ENCODE peak calls at places on chromosomes 7 and 10, in seven cellular contexts. C, D, W, X, F, U and O are unnamed samples.
A peak's percentile ranks its signal among the peaks of the same experiment; 100 is the strongest.

GRCh38 chr10:62643612-62644587 is 160.6 kb upstream of the ADO start:
- DNase-seq in C (no peak), D (no peak), W (no peak), X (no peak), F (no peak), U (no peak), O (no peak)

GRCh38 chr7:20064974-20065862 is 152.0 kb downstream of the MACC1 start:
- DNase-seq in C (no peak), D (peak; percentile 81), W (no peak), X (no peak), F (no peak), U (no peak), O (peak; percentile 97)

GRCh38 chr7:134514663-134515062 is 12.7 kb upstream of the AKR1B10 start:
- DNase-seq in C (no peak), D (peak; percentile 84), W (no peak), X (no peak), F (no peak), U (no peak), O (peak; percentile 47)

GRCh38 chr10:60526024-60526585 is 136.4 kb upstream of the ANK3 start:
- DNase-seq in C (no peak), D (no peak), W (no peak), X (no peak), F (no peak), U (no peak), O (peak; percentile 44)

GRCh38 chr10:77123330-77123729 is 514.3 kb downstream of the KCNMA1 start:
- DNase-seq in C (no peak), D (no peak), W (no peak), X (no peak), F (no peak), U (no peak), O (no peak)

GRCh38 chr10:48442090-48442808 is 135.8 kb downstream of the MAPK8 start:
- DNase-seq in C (no peak), D (no peak), W (no peak), X (no peak), F (no peak), U (no peak), O (no peak)

GRCh38 chr7:2018786-2019692 is 213.7 kb downstream of the MAD1L1 start:
- DNase-seq in C (no peak), D (peak; percentile 95), W (peak; percentile 57), X (no peak), F (no peak), U (peak; percentile 40), O (peak; percentile 75)

GRCh38 chr7:130940907-130941306 is 206.9 kb upstream of the KLF14 start:
- DNase-seq in C (no peak), D (no peak), W (no peak), X (no peak), F (no peak), U (no peak), O (no peak)

GRCh38 chr10:114684822-114685209 is 26.7 kb upstream of the ABLIM1 start:
- DNase-seq in C (no peak), D (peak; percentile 84), W (no peak), X (no peak), F (no peak), U (no peak), O (peak; percentile 85)

GRCh38 chr7:51274001-51274400 is 42.6 kb downstream of the COBL start:
- DNase-seq in C (no peak), D (no peak), W (no peak), X (no peak), F (no peak), U (no peak), O (no peak)

GRCh38 chr10:22351131-22351703 is 5.9 kb downstream of the SPAG6 start:
- DNase-seq in C (no peak), D (no peak), W (no peak), X (no peak), F (no peak), U (no peak), O (no peak)

GRCh38 chr10:54961040-54961439 is 160.0 kb upstream of the PCDH15 start:
- DNase-seq in C (no peak), D (no peak), W (no peak), X (no peak), F (no peak), U (no peak), O (no peak)

GRCh38 chr10:121096617-121097431 is 245.7 kb downstream of the WDR11 start:
- DNase-seq in C (peak; percentile 33), D (no peak), W (no peak), X (no peak), F (no peak), U (peak; percentile 78), O (peak; percentile 90)

GRCh38 chr7:142461437-142461836 is 203.6 kb upstream of the PRSS58 start:
- DNase-seq in C (no peak), D (peak; percentile 87), W (no peak), X (no peak), F (no peak), U (no peak), O (peak; percentile 98)

GRCh38 chr10:24849051-24849450 is 103.4 kb downstream of the PRTFDC1 start:
- DNase-seq in C (no peak), D (no peak), W (no peak), X (no peak), F (no peak), U (no peak), O (peak; percentile 41)
- H3K27ac ChIP-seq in C (peak overlapping the region; percentile 83), D (no peak overlapping the region), W (no peak overlapping the region), X (no peak overlapping the region), F (no peak overlapping the region), U (no peak overlapping the region), O (peak overlapping the region; percentile 57)

DNA sequence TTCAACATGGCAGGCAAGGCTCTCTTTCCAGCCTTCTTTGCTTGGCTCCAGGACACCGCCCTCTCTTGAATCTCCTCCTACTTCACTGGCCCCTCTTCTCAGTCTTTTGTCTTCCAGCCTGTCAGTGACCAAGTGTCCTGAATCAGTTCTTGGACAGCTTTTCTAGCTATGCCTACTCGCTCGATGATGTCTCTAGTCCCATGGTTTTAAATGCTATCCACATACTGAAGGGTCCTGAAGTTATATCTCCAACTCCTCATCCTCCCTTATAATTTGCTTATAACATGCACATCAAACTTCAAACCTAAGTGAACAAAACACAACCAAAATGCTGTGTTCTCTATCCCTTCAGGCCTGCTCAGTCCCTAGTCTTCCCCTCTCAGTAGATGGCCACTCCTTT is 5.0 kb upstream of the GOLGA7B start:
- DNase-seq in C (no peak), D (no peak), W (no peak), X (no peak), F (no peak), U (no peak), O (no peak)
- H3K27ac ChIP-seq in C (no peak overlapping the region), D (no peak overlapping the region), W (no peak overlapping the region), X (no peak overlapping the region), F (no peak overlapping the region), U (no peak overlapping the region), O (no peak overlapping the region)

GRCh38 chr7:24907311-24907886 is 72.6 kb downstream of the OSBPL3 start:
- DNase-seq in C (no peak), D (peak; percentile 63), W (no peak), X (peak; percentile 3), F (no peak), U (no peak), O (peak; percentile 85)

GRCh38 chr7:24899905-24900304 is 80.1 kb downstream of the OSBPL3 start:
- DNase-seq in C (no peak), D (no peak), W (no peak), X (no peak), F (no peak), U (no peak), O (no peak)

GRCh38 chr7:24902276-24902675 is 77.7 kb downstream of the OSBPL3 start:
- DNase-seq in C (no peak), D (peak; percentile 77), W (no peak), X (no peak), F (no peak), U (no peak), O (no peak)

GRCh38 chr7:24905996-24906770 is 73.8 kb downstream of the OSBPL3 start:
- DNase-seq in C (no peak), D (peak; percentile 46), W (no peak), X (no peak), F (no peak), U (no peak), O (no peak)

DNA sequence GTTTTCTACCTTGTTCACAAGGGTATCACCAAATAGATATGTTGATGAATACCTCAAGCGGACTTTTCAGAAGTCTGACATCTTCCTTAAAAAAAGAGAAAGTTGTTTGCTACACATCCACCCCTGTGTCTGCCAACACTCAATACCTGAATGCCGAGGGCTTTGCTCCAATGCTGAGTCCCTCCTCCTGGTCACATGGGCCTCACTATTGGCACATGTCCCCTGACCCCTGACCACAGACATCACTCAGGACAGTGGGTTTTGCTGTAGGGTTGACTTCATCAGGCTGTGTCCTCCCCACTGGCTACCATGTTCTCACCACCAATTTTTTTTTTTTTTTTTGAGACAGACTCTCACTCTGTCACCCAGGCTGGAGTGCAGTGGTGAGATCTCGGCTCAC is 76.4 kb downstream of the OSBPL3 start:
- DNase-seq in C (no peak), D (no peak), W (no peak), X (no peak), F (no peak), U (no peak), O (no peak)
- H3K27ac ChIP-seq in C (no peak overlapping the region), D (no peak overlapping the region), W (no peak overlapping the region), X (no peak overlapping the region), F (no peak overlapping the region), U (no peak overlapping the region), O (no peak overlapping the region)

GRCh38 chr10:652226-652625 is 37.2 kb downstream of the DIP2C start:
- DNase-seq in C (no peak), D (no peak), W (no peak), X (no peak), F (no peak), U (no peak), O (no peak)

GRCh38 chr10:653991-654646 is 35.3 kb downstream of the DIP2C start:
- DNase-seq in C (peak; percentile 64), D (no peak), W (no peak), X (no peak), F (no peak), U (no peak), O (peak; percentile 35)

GRCh38 chr10:655184-655583 is 34.3 kb downstream of the DIP2C start:
- DNase-seq in C (no peak), D (no peak), W (no peak), X (no peak), F (no peak), U (no peak), O (no peak)

GRCh38 chr10:656883-657282 is 32.6 kb downstream of the DIP2C start:
- DNase-seq in C (no peak), D (no peak), W (no peak), X (no peak), F (no peak), U (no peak), O (no peak)

GRCh38 chr10:654647-654996 is 34.8 kb downstream of the DIP2C start:
- DNase-seq in C (no peak), D (no peak), W (no peak), X (no peak), F (no peak), U (no peak), O (no peak)
- H3K27ac ChIP-seq in C (peak overlapping the region; percentile 92), D (no peak overlapping the region), W (peak overlapping the region; percentile 11), X (no peak overlapping the region), F (no peak overlapping the region), U (no peak overlapping the region), O (no peak overlapping the region)